ENCODE peak calls at places on chromosomes 11 and 22, in four cellular contexts. One of them, this sample, is unnamed.

GRCh38 chr11:111574373-111575230 is 27.6 kb upstream of the SIK2 start:
- DNase-seq in epithelial cell of esophagus: no peak
- DNase-seq in AG10803: no peak
- DNase-seq in neural progenitor cell: no peak
- DNase-seq in this sample: no peak

GRCh38 chr11:10485646-10486045 is 30.6 kb downstream of the AMPD3 start:
- DNase-seq in epithelial cell of esophagus: no peak
- DNase-seq in AG10803: no peak
- DNase-seq in neural progenitor cell: no peak
- DNase-seq in this sample: no peak

GRCh38 chr11:21343204-21343603 is 673.8 kb downstream of the NELL1 start:
- DNase-seq in epithelial cell of esophagus: no peak
- DNase-seq in AG10803: no peak
- DNase-seq in neural progenitor cell: no peak
- DNase-seq in this sample: no peak

GRCh38 chr11:61779666-61780525 is 12.5 kb downstream of the TMEM258 start:
- DNase-seq in epithelial cell of esophagus: no peak
- DNase-seq in AG10803: no peak
- DNase-seq in neural progenitor cell: no peak
- DNase-seq in this sample: no peak

GRCh38 chr22:49517211-49517610 is 310.5 kb downstream of the BRD1 start:
- DNase-seq in epithelial cell of esophagus: no peak
- DNase-seq in AG10803: no peak
- DNase-seq in neural progenitor cell: no peak
- DNase-seq in this sample: no peak

GRCh38 chr22:27810566-27810965 is 9.0 kb upstream of the MN1 start:
- DNase-seq in epithelial cell of esophagus: no peak
- DNase-seq in AG10803: peak; percentile 78
- DNase-seq in neural progenitor cell: peak; percentile 42
- DNase-seq in this sample: no peak

GRCh38 chr11:66818231-66818955 is 24.8 kb upstream of the RCE1 start:
- DNase-seq in epithelial cell of esophagus: no peak
- DNase-seq in AG10803: no peak
- DNase-seq in neural progenitor cell: no peak
- DNase-seq in this sample: no peak

GRCh38 chr11:110098645-110099044 is 5.5 kb downstream of the ZC3H12C start:
- DNase-seq in epithelial cell of esophagus: peak; percentile 68
- DNase-seq in AG10803: no peak
- DNase-seq in neural progenitor cell: no peak
- DNase-seq in this sample: no peak

GRCh38 chr11:62124186-62125113 is 639 bp downstream of the INCENP start:
- DNase-seq in epithelial cell of esophagus: peak; percentile 79
- DNase-seq in AG10803: peak; percentile 41
- DNase-seq in neural progenitor cell: peak; percentile 52
- DNase-seq in this sample: no peak

GRCh38 chr11:69010361-69010891 is 2.6 kb downstream of the MRGPRF start:
- DNase-seq in epithelial cell of esophagus: peak; percentile 37
- DNase-seq in AG10803: no peak
- DNase-seq in neural progenitor cell: no peak
- DNase-seq in this sample: no peak

GRCh38 chr11:46295312-46295995 is 18.0 kb downstream of the CREB3L1 start:
- DNase-seq in epithelial cell of esophagus: peak; percentile 76
- DNase-seq in AG10803: peak; percentile 75
- DNase-seq in neural progenitor cell: peak; percentile 95
- DNase-seq in this sample: no peak

GRCh38 chr22:32050678-32051515 is 7.8 kb downstream of the SLC5A1 start:
- DNase-seq in epithelial cell of esophagus: peak; percentile 99
- DNase-seq in AG10803: peak; percentile 87
- DNase-seq in neural progenitor cell: no peak
- DNase-seq in this sample: peak; percentile 45

GRCh38 chr11:59207988-59208432 is 4.7 kb downstream of the MPEG1 start:
- DNase-seq in epithelial cell of esophagus: peak; percentile 65
- DNase-seq in AG10803: peak; percentile 59
- DNase-seq in neural progenitor cell: peak; percentile 62
- DNase-seq in this sample: peak; percentile 84

GRCh38 chr11:90493379-90493778 is 270.5 kb upstream of the CHORDC1 start:
- DNase-seq in epithelial cell of esophagus: no peak
- DNase-seq in AG10803: no peak
- DNase-seq in neural progenitor cell: no peak
- DNase-seq in this sample: no peak

GRCh38 chr22:32080904-32081303 is 37.8 kb downstream of the SLC5A1 start:
- DNase-seq in epithelial cell of esophagus: peak; percentile 82
- DNase-seq in AG10803: peak; percentile 53
- DNase-seq in neural progenitor cell: peak; percentile 56
- DNase-seq in this sample: peak; percentile 19

GRCh38 chr11:73539506-73540084 is 58.3 kb downstream of the FAM168A start:
- DNase-seq in epithelial cell of esophagus: no peak
- DNase-seq in AG10803: no peak
- DNase-seq in neural progenitor cell: no peak
- DNase-seq in this sample: no peak

GRCh38 chr11:73542175-73542574 is 55.7 kb downstream of the FAM168A start:
- DNase-seq in epithelial cell of esophagus: peak; percentile 29
- DNase-seq in AG10803: no peak
- DNase-seq in neural progenitor cell: no peak
- DNase-seq in this sample: no peak

DNA sequence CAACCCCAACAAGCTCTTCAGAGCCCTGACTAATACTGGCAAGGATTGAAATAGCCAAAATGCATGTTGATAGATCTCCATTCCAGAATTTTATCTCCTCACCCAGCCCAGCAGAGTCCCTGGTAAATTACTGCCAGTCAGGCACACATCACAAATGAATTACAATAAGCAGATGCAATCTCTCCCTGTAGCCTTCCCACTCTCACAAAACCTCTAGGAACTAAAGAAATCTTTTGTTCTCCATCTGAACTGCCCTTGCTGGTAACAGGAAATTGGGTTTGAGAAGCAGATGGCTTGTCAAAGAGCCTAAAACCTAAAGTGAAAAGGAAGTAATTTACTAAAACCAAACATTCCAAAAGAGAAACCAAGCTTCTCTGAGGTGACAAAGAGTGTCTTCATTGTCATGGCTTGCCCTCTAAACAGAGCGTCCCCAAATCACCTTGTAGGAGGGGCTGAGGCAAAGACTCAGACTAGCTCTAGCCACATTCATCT is 59.5 kb downstream of the FAM168A start:
- DNase-seq in epithelial cell of esophagus: no peak
- DNase-seq in AG10803: peak; percentile 50
- DNase-seq in neural progenitor cell: peak; percentile 48
- DNase-seq in this sample: peak; percentile 26
- H3K4me3 ChIP-seq in epithelial cell of esophagus: no peak overlapping the region
- H3K4me3 ChIP-seq in AG10803: no peak overlapping the region
- H3K4me3 ChIP-seq in neural progenitor cell: no peak overlapping the region
- H3K4me3 ChIP-seq in this sample: no peak overlapping the region

DNA sequence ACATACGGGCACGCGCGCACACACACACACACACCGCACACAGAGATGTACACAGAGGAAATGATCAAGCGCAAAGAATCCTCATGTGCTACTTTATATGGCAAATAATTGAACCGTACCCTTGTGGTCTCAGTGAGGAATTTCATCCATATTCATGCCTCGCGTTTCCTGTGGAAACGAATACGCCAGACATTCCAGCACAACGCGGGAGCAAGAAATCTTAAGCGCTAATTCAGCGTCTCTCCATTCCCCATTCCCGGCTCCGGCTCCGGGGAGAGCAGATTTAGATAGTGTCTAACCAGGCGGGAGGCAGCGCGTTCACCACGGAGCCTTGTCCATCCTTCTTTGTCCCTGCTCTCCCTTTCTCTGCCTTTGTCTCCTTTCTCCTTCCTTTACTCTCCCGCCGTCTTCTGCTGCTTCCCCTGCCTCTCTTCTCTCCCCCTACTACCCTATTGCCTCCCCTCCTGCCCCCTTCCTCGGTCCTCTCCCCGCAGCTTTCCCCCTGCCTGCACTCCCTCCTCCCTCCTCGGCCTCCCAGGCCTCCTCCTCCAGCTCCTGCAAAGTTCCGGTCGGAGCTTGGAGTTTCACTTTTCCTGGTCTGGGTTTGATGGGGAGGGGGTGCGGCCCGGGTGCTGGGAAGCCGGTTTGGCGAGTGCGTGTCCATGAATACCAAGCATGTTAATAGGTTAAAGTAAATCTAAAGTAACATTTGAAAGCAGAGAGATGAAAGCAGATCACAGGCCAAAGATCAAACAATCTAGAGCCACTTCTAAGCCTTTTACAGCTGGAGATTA is 579.3 kb downstream of the BUD13 start:
- DNase-seq in epithelial cell of esophagus: peak; percentile 30
- DNase-seq in AG10803: peak; percentile 55
- DNase-seq in neural progenitor cell: peak; percentile 79
- DNase-seq in this sample: no peak
- TF ChIP-seq CTCF in epithelial cell of esophagus: no peak
- TF ChIP-seq CTCF in AG10803: peak; percentile 34
- TF ChIP-seq CTCF in neural progenitor cell: peak; percentile 27
- TF ChIP-seq CTCF in this sample: no peak

DNA sequence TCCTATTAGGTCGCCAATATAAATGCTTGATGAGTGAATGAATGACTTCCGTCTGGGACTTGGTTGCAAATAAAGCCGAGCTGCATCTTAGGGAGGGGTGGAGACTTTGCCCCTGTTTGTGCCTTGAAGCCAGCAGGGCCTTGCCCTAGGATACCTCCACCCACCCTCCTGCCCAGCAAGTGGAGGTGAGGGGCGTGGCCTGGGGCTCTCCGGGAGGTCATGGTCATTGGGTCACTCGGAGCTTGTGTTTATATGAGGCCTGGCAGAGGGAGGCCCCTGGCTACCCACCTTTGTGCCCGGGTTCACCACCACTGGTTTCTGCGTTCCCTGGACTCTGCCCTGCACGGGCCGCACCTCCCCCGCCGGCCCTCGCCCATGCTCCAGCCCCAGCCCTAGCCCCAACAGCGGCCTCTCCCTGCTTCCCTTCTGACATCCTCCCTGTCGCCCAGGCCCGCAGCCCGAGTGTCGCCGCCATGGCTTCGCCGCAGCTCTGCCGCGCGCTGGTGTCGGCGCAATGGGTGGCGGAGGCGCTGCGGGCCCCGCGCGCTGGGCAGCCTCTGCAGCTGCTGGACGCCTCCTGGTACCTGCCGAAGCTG is 4.3 kb downstream of the MPST start:
- DNase-seq in epithelial cell of esophagus: no peak
- DNase-seq in AG10803: no peak
- DNase-seq in neural progenitor cell: no peak
- DNase-seq in this sample: no peak
- H3K4me3 ChIP-seq in epithelial cell of esophagus: no peak overlapping the region
- H3K4me3 ChIP-seq in AG10803: no peak overlapping the region
- H3K4me3 ChIP-seq in neural progenitor cell: no peak overlapping the region
- H3K4me3 ChIP-seq in this sample: no peak overlapping the region

GRCh38 chr11:86848132-86848531 is 47.8 kb downstream of the PRSS23 start:
- DNase-seq in epithelial cell of esophagus: no peak
- DNase-seq in AG10803: no peak
- DNase-seq in neural progenitor cell: no peak
- DNase-seq in this sample: no peak
- TF ChIP-seq CTCF in epithelial cell of esophagus: no peak
- TF ChIP-seq CTCF in AG10803: no peak
- TF ChIP-seq CTCF in neural progenitor cell: no peak
- TF ChIP-seq CTCF in this sample: no peak

DNA sequence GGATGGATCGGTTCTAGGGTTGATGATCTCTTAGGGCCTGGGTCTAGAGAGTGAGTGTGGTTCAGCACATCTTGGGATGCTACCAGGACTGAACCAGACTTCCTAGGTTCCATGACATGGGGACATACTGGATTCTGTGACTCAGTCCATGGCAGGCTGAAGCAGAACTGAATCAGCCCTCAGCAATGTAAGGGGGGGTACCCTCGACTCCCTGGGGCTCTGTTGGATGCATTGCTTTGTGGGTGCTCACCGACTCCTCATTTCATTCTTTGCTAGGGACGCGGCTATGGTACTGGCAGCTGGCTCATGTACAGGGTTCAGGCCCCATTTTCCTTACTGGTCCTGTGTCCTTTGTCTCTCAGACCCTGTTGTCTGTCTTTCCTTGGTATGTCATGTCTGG is 733 bp upstream of the GRAMD1B start:
- DNase-seq in epithelial cell of esophagus: peak; percentile 54
- DNase-seq in AG10803: peak; percentile 87
- DNase-seq in neural progenitor cell: no peak
- DNase-seq in this sample: no peak
- H3K4me3 ChIP-seq in epithelial cell of esophagus: no peak overlapping the region
- H3K4me3 ChIP-seq in AG10803: peak overlapping the region; percentile 92
- H3K4me3 ChIP-seq in neural progenitor cell: peak overlapping the region; percentile 90
- H3K4me3 ChIP-seq in this sample: no peak overlapping the region

GRCh38 chr22:19477321-19478085 is 1.5 kb downstream of the UFD1 start:
- DNase-seq in epithelial cell of esophagus: no peak
- DNase-seq in AG10803: peak; percentile 35
- DNase-seq in neural progenitor cell: no peak
- DNase-seq in this sample: no peak
- TF ChIP-seq CTCF in epithelial cell of esophagus: peak; percentile 28
- TF ChIP-seq CTCF in AG10803: peak; percentile 50
- TF ChIP-seq CTCF in neural progenitor cell: peak; percentile 5
- TF ChIP-seq CTCF in this sample: no peak

DNA sequence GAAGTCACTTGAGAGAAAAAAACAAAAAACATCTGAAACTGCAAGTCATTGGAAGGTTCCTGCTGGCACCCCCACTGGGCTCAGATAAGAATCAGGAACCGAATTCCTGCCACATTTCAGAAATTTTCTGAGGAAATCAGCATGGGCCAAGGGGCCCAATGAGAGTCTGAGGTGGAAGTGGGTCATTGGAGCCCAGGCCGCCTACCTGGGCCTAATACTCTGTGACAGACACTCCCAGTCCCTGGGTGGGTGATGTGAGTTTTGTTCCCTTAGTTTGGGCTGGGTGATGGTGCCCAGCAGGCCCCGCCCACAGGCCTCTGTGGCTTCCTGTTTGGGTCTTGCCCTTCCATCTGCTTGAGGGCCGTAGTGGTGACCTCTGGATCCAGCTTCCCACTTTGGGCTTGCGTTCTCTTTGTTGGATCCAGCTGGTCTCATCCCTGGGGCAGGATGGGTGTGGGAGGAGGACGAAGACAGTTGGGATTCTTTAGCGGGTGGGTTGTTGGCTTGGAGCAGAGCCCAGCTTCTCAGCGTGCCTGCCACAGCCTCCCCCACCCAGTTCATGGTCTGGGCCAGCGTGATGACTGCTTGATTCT is 40.7 kb downstream of the PARVA start:
- DNase-seq in epithelial cell of esophagus: no peak
- DNase-seq in AG10803: peak; percentile 84
- DNase-seq in neural progenitor cell: no peak
- DNase-seq in this sample: no peak
- H3K4me3 ChIP-seq in epithelial cell of esophagus: no peak overlapping the region
- H3K4me3 ChIP-seq in AG10803: no peak overlapping the region
- H3K4me3 ChIP-seq in neural progenitor cell: no peak overlapping the region
- H3K4me3 ChIP-seq in this sample: no peak overlapping the region

DNA sequence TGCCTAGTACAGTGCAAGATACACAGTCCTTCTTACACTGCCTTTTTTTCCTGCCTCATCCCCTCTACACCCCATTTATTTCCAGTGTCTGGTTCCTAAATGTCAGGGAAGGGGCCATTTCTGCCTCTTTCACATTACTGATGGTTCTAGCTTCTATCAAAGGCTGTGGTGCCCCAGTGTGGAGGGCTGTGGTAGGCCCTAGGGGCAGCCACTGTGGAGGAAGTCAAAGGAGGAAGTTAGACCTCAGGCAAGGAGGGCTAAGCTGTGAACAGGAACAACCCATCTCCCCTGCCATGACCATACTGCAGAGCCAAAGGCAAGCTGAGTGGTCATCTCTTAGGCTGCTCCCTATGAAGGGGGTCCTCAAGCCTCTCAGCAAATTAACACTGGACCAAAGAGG is 81.9 kb upstream of the CRTAM start:
- DNase-seq in epithelial cell of esophagus: no peak
- DNase-seq in AG10803: no peak
- DNase-seq in neural progenitor cell: no peak
- DNase-seq in this sample: no peak
- TF ChIP-seq CTCF in epithelial cell of esophagus: no peak
- TF ChIP-seq CTCF in AG10803: peak; percentile 33
- TF ChIP-seq CTCF in neural progenitor cell: no peak
- TF ChIP-seq CTCF in this sample: peak; percentile 33

This sample was measured in GM12864.